ENCODE peak calls at places on chromosomes 1 and 21, in eight cellular contexts. One of them, this sample, is unnamed.
A peak's percentile ranks its signal among the peaks of the same experiment; 100 is the strongest.

GRCh38 chr1:193458628-193459027 is 272.2 kb upstream of the B3GALT2 start:
- DNase-seq in colonic mucosa: no peak
- DNase-seq in RWPE1: no peak
- DNase-seq in esophagus squamous epithelium: no peak
- DNase-seq in transverse colon: no peak
- DNase-seq in mammary epithelial cell: no peak
- DNase-seq in suprapubic skin: no peak
- DNase-seq in uterus: no peak
- DNase-seq in this sample: no peak

GRCh38 chr1:37691497-37692077 is 729 bp upstream of the CDCA8 start:
- DNase-seq in colonic mucosa: peak; percentile 53
- DNase-seq in suprapubic skin: no peak
- DNase-seq in uterus: peak; percentile 40
- DNase-seq in RWPE1: peak; percentile 26
- DNase-seq in esophagus squamous epithelium: no peak
- DNase-seq in mammary epithelial cell: peak; percentile 48
- DNase-seq in transverse colon: peak; percentile 52
- DNase-seq in this sample: peak; percentile 79

GRCh38 chr1:50977575-50978143 is 7.6 kb downstream of the CDKN2C start:
- DNase-seq in esophagus squamous epithelium: no peak
- DNase-seq in mammary epithelial cell: peak; percentile 31
- DNase-seq in suprapubic skin: no peak
- DNase-seq in RWPE1: peak; percentile 44
- DNase-seq in uterus: peak; percentile 51
- DNase-seq in transverse colon: peak; percentile 58
- DNase-seq in colonic mucosa: peak; percentile 66
- DNase-seq in this sample: peak; percentile 76

GRCh38 chr1:118947790-118948189 is 40.4 kb downstream of the TBX15 start:
- DNase-seq in RWPE1: peak; percentile 37
- DNase-seq in mammary epithelial cell: peak; percentile 58
- DNase-seq in transverse colon: no peak
- DNase-seq in esophagus squamous epithelium: no peak
- DNase-seq in uterus: no peak
- DNase-seq in suprapubic skin: no peak
- DNase-seq in colonic mucosa: no peak
- DNase-seq in this sample: no peak

GRCh38 chr1:170133663-170134062 is 12.1 kb upstream of the NTMT2 start:
- DNase-seq in colonic mucosa: no peak
- DNase-seq in uterus: no peak
- DNase-seq in mammary epithelial cell: no peak
- DNase-seq in RWPE1: no peak
- DNase-seq in suprapubic skin: no peak
- DNase-seq in esophagus squamous epithelium: no peak
- DNase-seq in transverse colon: no peak
- DNase-seq in this sample: no peak

GRCh38 chr1:3099861-3100260 is 30.9 kb downstream of the PRDM16 start:
- DNase-seq in esophagus squamous epithelium: no peak
- DNase-seq in transverse colon: no peak
- DNase-seq in colonic mucosa: no peak
- DNase-seq in suprapubic skin: no peak
- DNase-seq in uterus: no peak
- DNase-seq in RWPE1: no peak
- DNase-seq in mammary epithelial cell: no peak
- DNase-seq in this sample: no peak

GRCh38 chr21:38321568-38321967 is 64.8 kb downstream of the KCNJ15 start:
- DNase-seq in transverse colon: no peak
- DNase-seq in uterus: no peak
- DNase-seq in esophagus squamous epithelium: no peak
- DNase-seq in mammary epithelial cell: no peak
- DNase-seq in suprapubic skin: no peak
- DNase-seq in RWPE1: no peak
- DNase-seq in colonic mucosa: no peak
- DNase-seq in this sample: no peak

GRCh38 chr1:12851779-12852178 is 3.3 kb upstream of the HNRNPCL1 start:
- DNase-seq in esophagus squamous epithelium: no peak
- DNase-seq in uterus: no peak
- DNase-seq in colonic mucosa: no peak
- DNase-seq in suprapubic skin: no peak
- DNase-seq in RWPE1: peak; percentile 56
- DNase-seq in transverse colon: no peak
- DNase-seq in mammary epithelial cell: peak; percentile 5
- DNase-seq in this sample: no peak

GRCh38 chr1:225853441-225853840 is 28.7 kb downstream of the TMEM63A start:
- DNase-seq in mammary epithelial cell: no peak
- DNase-seq in RWPE1: no peak
- DNase-seq in uterus: no peak
- DNase-seq in transverse colon: no peak
- DNase-seq in suprapubic skin: no peak
- DNase-seq in colonic mucosa: no peak
- DNase-seq in esophagus squamous epithelium: no peak
- DNase-seq in this sample: peak; percentile 34
- H3K27ac ChIP-seq in mammary epithelial cell: no peak overlapping the region
- H3K27ac ChIP-seq in RWPE1: no peak overlapping the region
- H3K27ac ChIP-seq in uterus: no peak overlapping the region
- H3K27ac ChIP-seq in transverse colon: no peak overlapping the region
- H3K27ac ChIP-seq in suprapubic skin: no peak overlapping the region
- H3K27ac ChIP-seq in colonic mucosa: no peak overlapping the region
- H3K27ac ChIP-seq in esophagus squamous epithelium: no peak overlapping the region
- H3K27ac ChIP-seq in this sample: no peak overlapping the region

GRCh38 chr1:89273324-89273778 is 691 bp upstream of the GBP5 start:
- DNase-seq in colonic mucosa: no peak
- DNase-seq in uterus: no peak
- DNase-seq in RWPE1: no peak
- DNase-seq in suprapubic skin: no peak
- DNase-seq in mammary epithelial cell: no peak
- DNase-seq in transverse colon: no peak
- DNase-seq in esophagus squamous epithelium: no peak
- DNase-seq in this sample: no peak

GRCh38 chr1:89269277-89269676 is 3.4 kb downstream of the GBP5 start:
- DNase-seq in suprapubic skin: no peak
- DNase-seq in uterus: no peak
- DNase-seq in esophagus squamous epithelium: no peak
- DNase-seq in colonic mucosa: no peak
- DNase-seq in mammary epithelial cell: no peak
- DNase-seq in transverse colon: no peak
- DNase-seq in RWPE1: no peak
- DNase-seq in this sample: no peak

GRCh38 chr1:89276690-89277089 is 4.0 kb upstream of the GBP5 start:
- DNase-seq in colonic mucosa: no peak
- DNase-seq in suprapubic skin: no peak
- DNase-seq in RWPE1: no peak
- DNase-seq in mammary epithelial cell: no peak
- DNase-seq in transverse colon: no peak
- DNase-seq in uterus: no peak
- DNase-seq in esophagus squamous epithelium: no peak
- DNase-seq in this sample: no peak

GRCh38 chr1:89274431-89274857 is 1.8 kb upstream of the GBP5 start:
- DNase-seq in colonic mucosa: no peak
- DNase-seq in transverse colon: no peak
- DNase-seq in esophagus squamous epithelium: no peak
- DNase-seq in uterus: no peak
- DNase-seq in mammary epithelial cell: peak; percentile 79
- DNase-seq in suprapubic skin: no peak
- DNase-seq in RWPE1: peak; percentile 42
- DNase-seq in this sample: no peak

DNA sequence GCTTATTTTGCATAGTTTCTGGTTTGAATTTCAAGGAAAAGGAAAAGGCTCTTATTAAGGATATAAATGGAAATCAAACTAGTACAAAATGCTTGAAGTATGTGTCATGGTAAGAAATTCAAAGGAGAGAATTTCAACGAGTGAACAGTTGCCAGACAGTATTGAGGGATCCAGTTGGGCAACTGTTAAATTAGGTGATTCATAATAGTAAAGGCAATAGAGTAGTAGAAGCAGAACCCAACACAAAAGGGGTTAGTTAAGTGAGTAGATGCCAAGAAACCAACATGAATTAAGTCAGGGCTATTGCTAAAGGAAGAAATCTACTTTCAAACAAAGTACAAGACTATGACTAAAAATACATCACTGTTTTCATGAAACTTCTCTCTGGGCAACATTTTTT is 1.0 kb downstream of the GBP5 start:
- DNase-seq in uterus: no peak
- DNase-seq in esophagus squamous epithelium: no peak
- DNase-seq in colonic mucosa: no peak
- DNase-seq in transverse colon: no peak
- DNase-seq in mammary epithelial cell: peak; percentile 73
- DNase-seq in suprapubic skin: no peak
- DNase-seq in RWPE1: peak; percentile 55
- DNase-seq in this sample: no peak
- H3K27ac ChIP-seq in uterus: no peak overlapping the region
- H3K27ac ChIP-seq in esophagus squamous epithelium: peak overlapping the region; percentile 47
- H3K27ac ChIP-seq in colonic mucosa: no peak overlapping the region
- H3K27ac ChIP-seq in transverse colon: no peak overlapping the region
- H3K27ac ChIP-seq in mammary epithelial cell: no peak overlapping the region
- H3K27ac ChIP-seq in suprapubic skin: no peak overlapping the region
- H3K27ac ChIP-seq in RWPE1: no peak overlapping the region
- H3K27ac ChIP-seq in this sample: no peak overlapping the region

GRCh38 chr21:33258475-33258874 is 7.7 kb upstream of the IL10RB start:
- DNase-seq in RWPE1: no peak
- DNase-seq in suprapubic skin: no peak
- DNase-seq in transverse colon: no peak
- DNase-seq in esophagus squamous epithelium: no peak
- DNase-seq in uterus: no peak
- DNase-seq in colonic mucosa: no peak
- DNase-seq in mammary epithelial cell: no peak
- DNase-seq in this sample: no peak

GRCh38 chr21:33259428-33259827 is 6.7 kb upstream of the IL10RB start:
- DNase-seq in mammary epithelial cell: peak; percentile 63
- DNase-seq in RWPE1: no peak
- DNase-seq in suprapubic skin: no peak
- DNase-seq in uterus: no peak
- DNase-seq in transverse colon: no peak
- DNase-seq in esophagus squamous epithelium: no peak
- DNase-seq in colonic mucosa: no peak
- DNase-seq in this sample: no peak

GRCh38 chr21:33256019-33256418 is 10.1 kb upstream of the IL10RB start:
- DNase-seq in suprapubic skin: no peak
- DNase-seq in mammary epithelial cell: no peak
- DNase-seq in transverse colon: no peak
- DNase-seq in uterus: no peak
- DNase-seq in esophagus squamous epithelium: no peak
- DNase-seq in colonic mucosa: no peak
- DNase-seq in RWPE1: no peak
- DNase-seq in this sample: no peak

GRCh38 chr21:33255404-33255803 is 10.8 kb upstream of the IL10RB start:
- DNase-seq in transverse colon: no peak
- DNase-seq in esophagus squamous epithelium: no peak
- DNase-seq in RWPE1: no peak
- DNase-seq in mammary epithelial cell: no peak
- DNase-seq in uterus: no peak
- DNase-seq in suprapubic skin: no peak
- DNase-seq in colonic mucosa: no peak
- DNase-seq in this sample: no peak

DNA sequence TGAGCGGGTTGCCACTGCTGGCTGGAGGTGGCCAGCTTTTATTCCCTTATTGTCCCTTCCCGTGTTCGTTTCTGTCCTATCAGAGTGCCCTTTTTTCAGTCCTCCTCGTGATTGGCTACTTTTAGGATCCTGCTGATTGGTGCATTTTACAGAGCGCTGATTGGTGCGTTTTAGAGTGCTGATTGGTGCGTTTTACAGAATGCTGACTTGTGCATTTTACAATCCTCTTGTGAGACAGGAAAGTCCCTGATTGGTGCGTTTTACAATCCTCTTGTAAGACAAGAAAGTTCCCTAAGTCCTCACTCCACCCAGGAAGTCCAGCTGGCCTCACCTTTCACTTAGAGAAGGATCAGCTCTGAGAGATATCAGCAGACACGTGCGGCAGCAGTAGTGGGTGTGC is 8.8 kb upstream of the IL10RB start:
- DNase-seq in suprapubic skin: no peak
- DNase-seq in uterus: no peak
- DNase-seq in colonic mucosa: no peak
- DNase-seq in transverse colon: no peak
- DNase-seq in RWPE1: no peak
- DNase-seq in esophagus squamous epithelium: no peak
- DNase-seq in mammary epithelial cell: no peak
- DNase-seq in this sample: no peak
- H3K27ac ChIP-seq in suprapubic skin: no peak overlapping the region
- H3K27ac ChIP-seq in uterus: no peak overlapping the region
- H3K27ac ChIP-seq in colonic mucosa: no peak overlapping the region
- H3K27ac ChIP-seq in transverse colon: no peak overlapping the region
- H3K27ac ChIP-seq in RWPE1: no peak overlapping the region
- H3K27ac ChIP-seq in esophagus squamous epithelium: no peak overlapping the region
- H3K27ac ChIP-seq in mammary epithelial cell: no peak overlapping the region
- H3K27ac ChIP-seq in this sample: no peak overlapping the region

GRCh38 chr1:160168609-160169369 is 17.4 kb downstream of the ATP1A4 start:
- DNase-seq in transverse colon: no peak
- DNase-seq in esophagus squamous epithelium: no peak
- DNase-seq in suprapubic skin: no peak
- DNase-seq in RWPE1: no peak
- DNase-seq in colonic mucosa: no peak
- DNase-seq in mammary epithelial cell: no peak
- DNase-seq in uterus: no peak
- DNase-seq in this sample: no peak
- H3K27ac ChIP-seq in transverse colon: no peak overlapping the region
- H3K27ac ChIP-seq in esophagus squamous epithelium: no peak overlapping the region
- H3K27ac ChIP-seq in suprapubic skin: no peak overlapping the region
- H3K27ac ChIP-seq in RWPE1: no peak overlapping the region
- H3K27ac ChIP-seq in colonic mucosa: no peak overlapping the region
- H3K27ac ChIP-seq in mammary epithelial cell: no peak overlapping the region
- H3K27ac ChIP-seq in uterus: no peak overlapping the region
- H3K27ac ChIP-seq in this sample: no peak overlapping the region

GRCh38 chr1:207751790-207752455 is at the start of gene CD46:
- DNase-seq in esophagus squamous epithelium: peak; percentile 73
- DNase-seq in RWPE1: peak; percentile 93
- DNase-seq in suprapubic skin: peak; percentile 98
- DNase-seq in uterus: peak; percentile 95
- DNase-seq in colonic mucosa: peak; percentile 98
- DNase-seq in mammary epithelial cell: peak; percentile 97
- DNase-seq in transverse colon: peak; percentile 98
- DNase-seq in this sample: peak; percentile 99

GRCh38 chr1:207750901-207751300 is 953 bp upstream of the CD46 start:
- DNase-seq in esophagus squamous epithelium: no peak
- DNase-seq in uterus: no peak
- DNase-seq in transverse colon: no peak
- DNase-seq in mammary epithelial cell: peak; percentile 13
- DNase-seq in colonic mucosa: no peak
- DNase-seq in RWPE1: no peak
- DNase-seq in suprapubic skin: no peak
- DNase-seq in this sample: no peak

GRCh38 chr1:207747627-207748492 is 4.0 kb upstream of the CD46 start:
- DNase-seq in mammary epithelial cell: no peak
- DNase-seq in colonic mucosa: no peak
- DNase-seq in RWPE1: no peak
- DNase-seq in suprapubic skin: no peak
- DNase-seq in esophagus squamous epithelium: no peak
- DNase-seq in transverse colon: no peak
- DNase-seq in uterus: no peak
- DNase-seq in this sample: no peak

GRCh38 chr1:207745839-207746767 is 5.8 kb upstream of the CD46 start:
- DNase-seq in RWPE1: no peak
- DNase-seq in esophagus squamous epithelium: no peak
- DNase-seq in colonic mucosa: no peak
- DNase-seq in suprapubic skin: no peak
- DNase-seq in transverse colon: no peak
- DNase-seq in uterus: no peak
- DNase-seq in mammary epithelial cell: no peak
- DNase-seq in this sample: no peak

GRCh38 chr1:207748737-207749528 is 2.9 kb upstream of the CD46 start:
- DNase-seq in esophagus squamous epithelium: no peak
- DNase-seq in mammary epithelial cell: peak; percentile 47
- DNase-seq in transverse colon: no peak
- DNase-seq in uterus: no peak
- DNase-seq in colonic mucosa: peak; percentile 25
- DNase-seq in RWPE1: peak; percentile 10
- DNase-seq in suprapubic skin: no peak
- DNase-seq in this sample: no peak
- H3K27ac ChIP-seq in esophagus squamous epithelium: peak overlapping the region; percentile 30
- H3K27ac ChIP-seq in mammary epithelial cell: no peak overlapping the region
- H3K27ac ChIP-seq in transverse colon: peak overlapping the region; percentile 34
- H3K27ac ChIP-seq in uterus: no peak overlapping the region
- H3K27ac ChIP-seq in colonic mucosa: peak overlapping the region; percentile 9
- H3K27ac ChIP-seq in RWPE1: no peak overlapping the region
- H3K27ac ChIP-seq in suprapubic skin: no peak overlapping the region
- H3K27ac ChIP-seq in this sample: peak overlapping the region; percentile 56